ENCODE peak calls at places on chromosome 14, in seven cellular contexts. Z is adrenal gland, C is aorta, F is H9, Q is kidney, O is tibial artery, U is A673. S is an unnamed sample.

GRCh38 chr14:53380041-53380440 is 226.9 kb upstream of the DDHD1 start:
- DNase-seq in F (no peak), Q (no peak), O (no peak), U (no peak), C (no peak), Z (no peak), S (no peak)

GRCh38 chr14:21923820-21924219 is 250.2 kb upstream of the OR4E1 start:
- DNase-seq in Q (no peak), O (no peak), U (no peak), Z (no peak), F (no peak), C (no peak), S (peak; percentile 56)

GRCh38 chr14:29242755-29243340 is 476.3 kb downstream of the FOXG1 start:
- DNase-seq in C (no peak), Q (no peak), U (peak; percentile 87), F (no peak), Z (no peak), O (no peak), S (no peak)

GRCh38 chr14:70192915-70193314 is 4.2 kb upstream of the SLC8A3 start:
- DNase-seq in U (no peak), F (peak; percentile 46), Q (no peak), O (no peak), Z (no peak), C (no peak), S (no peak)

GRCh38 chr14:64440494-64440893 is 24.8 kb upstream of the AKAP5 start:
- DNase-seq in C (no peak), Q (no peak), U (no peak), Z (no peak), F (no peak), O (no peak), S (no peak)

GRCh38 chr14:99134333-99135046 is 137.5 kb downstream of the BCL11B start:
- DNase-seq in Q (peak; percentile 47), Z (no peak), C (peak; percentile 21), O (peak; percentile 49), U (no peak), F (no peak), S (no peak)

GRCh38 chr14:64671591-64671990 is 32.6 kb upstream of the PLEKHG3 start:
- DNase-seq in F (no peak), U (peak; percentile 80), O (no peak), Z (no peak), Q (no peak), C (no peak), S (no peak)

GRCh38 chr14:71235865-71236264 is 328.6 kb downstream of the PCNX1 start:
- DNase-seq in Z (peak; percentile 49), C (peak; percentile 83), Q (no peak), O (peak; percentile 82), F (no peak), U (peak; percentile 94), S (no peak)

GRCh38 chr14:31950760-31951637 is 126.1 kb upstream of the ARHGAP5 start:
- DNase-seq in F (peak; percentile 69), O (no peak), Q (peak; percentile 80), Z (no peak), U (no peak), C (peak; percentile 68), S (no peak)

GRCh38 chr14:64935508-64935907 is 7.0 kb downstream of the GPX2 start:
- DNase-seq in U (no peak), O (no peak), Z (no peak), Q (no peak), F (no peak), C (no peak), S (no peak)

GRCh38 chr14:100864206-100864605 is 38.3 kb downstream of the MEG3 start:
- DNase-seq in F (no peak), O (peak; percentile 44), U (no peak), C (peak; percentile 31), Q (peak; percentile 41), Z (no peak), S (no peak)

GRCh38 chr14:39050389-39050788 is 52.6 kb downstream of the SEC23A start:
- DNase-seq in C (no peak), O (no peak), F (no peak), Z (peak; percentile 11), Q (no peak), U (no peak), S (no peak)

GRCh38 chr14:59374048-59374447 is 91.1 kb downstream of the GPR135 start:
- DNase-seq in Q (no peak), U (no peak), F (no peak), C (no peak), Z (no peak), O (no peak), S (no peak)

GRCh38 chr14:40367717-40368116 is 935.5 kb upstream of the FBXO33 start:
- DNase-seq in U (no peak), F (no peak), Z (no peak), O (no peak), C (no peak), Q (no peak), S (no peak)
- H3K9me3 ChIP-seq in U (no peaks in the 10 kb centered on the region), F (no peaks in the 10 kb centered on the region), Z (no peaks in the 10 kb centered on the region), O (no peaks in the 10 kb centered on the region), C (no peaks in the 10 kb centered on the region), Q (no peaks in the 10 kb centered on the region), S (no peaks in the 10 kb centered on the region)

DNA sequence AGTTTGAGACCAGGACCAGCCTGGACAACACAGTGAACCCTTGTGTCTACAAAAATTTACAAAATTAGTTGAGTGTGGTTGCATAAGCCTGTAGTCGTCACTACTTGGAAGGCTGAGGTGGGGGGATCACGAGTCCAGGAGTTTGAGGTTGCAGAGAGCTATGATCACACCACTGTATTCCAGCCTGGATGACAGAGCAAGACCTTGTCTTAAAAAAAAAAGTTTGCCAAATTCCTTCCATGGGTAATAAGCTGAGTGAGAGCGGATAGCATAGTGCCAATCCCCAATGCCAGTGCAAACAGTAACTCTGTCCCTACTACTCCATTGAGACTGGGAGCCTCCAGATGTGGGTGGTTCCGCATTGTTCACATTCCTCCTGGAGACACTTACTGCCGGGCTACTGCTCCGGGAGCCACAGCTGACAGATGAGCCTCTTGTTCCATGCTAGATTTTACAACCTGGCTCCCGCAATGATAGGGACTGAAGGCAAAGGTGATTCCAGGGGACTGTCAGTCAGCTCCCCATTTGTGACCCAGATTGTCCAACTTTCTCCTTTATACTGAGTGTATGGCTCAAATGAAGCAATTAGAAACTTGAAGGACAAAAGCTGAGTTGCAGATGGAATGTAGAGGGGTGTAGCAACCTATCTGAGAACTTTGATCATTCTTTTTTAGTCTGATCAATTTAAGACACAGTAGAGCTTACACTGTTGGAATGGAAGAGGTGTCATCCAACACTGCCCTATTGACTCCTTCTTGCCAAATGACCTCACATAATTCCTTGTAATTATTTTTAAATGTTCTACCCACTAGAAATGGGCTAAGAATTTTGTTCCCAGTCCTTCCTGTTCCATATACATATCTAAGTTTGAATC is 13.4 kb upstream of the FRMD6 start:
- DNase-seq in C (peak; percentile 51), U (peak; percentile 43), Z (no peak), F (peak; percentile 73), Q (no peak), O (peak; percentile 80), S (no peak)
- H3K27ac ChIP-seq in C (no peak overlapping the region), U (no peak overlapping the region), Z (no peak overlapping the region), F (no peak overlapping the region), Q (no peak overlapping the region), O (peak overlapping the region; percentile 60), S (no peak overlapping the region)

DNA sequence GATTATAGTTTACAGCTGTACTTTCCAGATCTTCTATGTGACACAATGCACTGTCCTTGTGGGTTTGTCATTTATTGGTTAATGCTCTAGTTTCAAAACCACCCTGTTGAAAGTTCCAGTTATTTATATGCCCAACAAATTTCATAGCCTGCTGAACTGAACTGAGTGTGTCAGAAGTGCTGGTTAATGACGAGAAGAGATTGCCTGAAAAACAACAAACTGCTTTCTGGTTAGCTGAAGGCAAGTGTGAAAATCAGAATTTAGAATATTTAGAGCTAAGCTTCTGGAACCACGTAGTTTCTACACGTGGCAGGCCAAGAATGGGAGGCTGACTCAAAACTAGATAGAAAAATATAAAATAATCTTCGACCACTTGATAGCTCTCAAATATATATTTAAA is 19.1 kb upstream of the RIN3 start:
- DNase-seq in Z (no peak), O (no peak), C (no peak), U (no peak), Q (no peak), F (no peak), S (no peak)
- H3K4me1 ChIP-seq in Z (no peaks in the 10 kb centered on the region), O (no peaks in the 10 kb centered on the region), C (no peaks in the 10 kb centered on the region), U (no peaks in the 10 kb centered on the region), Q (no peaks in the 10 kb centered on the region), F (no peaks in the 10 kb centered on the region), S (no peaks in the 10 kb centered on the region)

GRCh38 chr14:79745046-79745445 is 466.3 kb downstream of the DIO2 start:
- DNase-seq in C (no peak), Q (no peak), F (no peak), U (no peak), O (no peak), Z (no peak), S (no peak)
- H3K9me3 ChIP-seq in C (no peaks in the 10 kb centered on the region), Q (no peaks in the 10 kb centered on the region), F (no peaks in the 10 kb centered on the region), U (no peaks in the 10 kb centered on the region), O (no peaks in the 10 kb centered on the region), Z (no peaks in the 10 kb centered on the region), S (no peaks in the 10 kb centered on the region)

GRCh38 chr14:34614638-34615037 is 15.3 kb downstream of the SNX6 start:
- DNase-seq in Q (peak; percentile 11), C (no peak), F (no peak), Z (no peak), O (no peak), U (no peak), S (no peak)
- H3K27ac ChIP-seq in Q (no peak overlapping the region), C (no peak overlapping the region), F (no peak overlapping the region), Z (no peak overlapping the region), O (no peak overlapping the region), U (no peak overlapping the region), S (no peak overlapping the region)

DNA sequence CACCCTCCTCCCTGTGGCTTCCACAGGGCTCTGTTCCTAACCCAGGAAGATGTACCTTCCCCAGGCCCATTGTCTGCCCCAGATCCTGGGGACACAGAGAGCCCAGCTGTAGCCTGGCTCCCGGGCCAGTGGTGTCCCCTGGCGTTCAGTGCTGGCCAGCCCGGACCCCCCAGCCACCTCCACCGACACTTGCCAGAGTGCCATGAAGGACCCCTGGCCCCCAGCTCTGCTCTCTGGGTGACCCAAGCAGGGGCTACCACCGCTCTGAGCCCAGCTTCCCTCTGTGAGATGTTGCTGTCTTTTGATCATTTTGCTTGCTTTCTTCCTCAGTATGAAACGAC is 6.2 kb downstream of the INF2 start:
- DNase-seq in F (no peak), U (no peak), O (no peak), Q (no peak), C (no peak), Z (no peak), S (no peak)
- H3K4me1 ChIP-seq in F (peaks cover 4% of the 10 kb centered on the region), U (peaks cover 35% of the 10 kb centered on the region), O (peaks cover 100% of the 10 kb centered on the region), Q (peaks cover 3% of the 10 kb centered on the region), C (no peaks in the 10 kb centered on the region), Z (peaks cover 12% of the 10 kb centered on the region), S (peaks cover 46% of the 10 kb centered on the region)

GRCh38 chr14:85418716-85419115 is 111.2 kb upstream of the FLRT2 start:
- DNase-seq in F (no peak), C (no peak), U (no peak), Z (no peak), Q (no peak), O (no peak), S (no peak)
- H3K9me3 ChIP-seq in F (no peaks in the 10 kb centered on the region), C (no peaks in the 10 kb centered on the region), U (no peaks in the 10 kb centered on the region), Z (no peaks in the 10 kb centered on the region), Q (no peaks in the 10 kb centered on the region), O (no peaks in the 10 kb centered on the region), S (no peaks in the 10 kb centered on the region)

S was measured in CD8-positive, alpha-beta memory T cell.